ENCODE peak calls at places on chromosomes 11 and 22, in seven cellular contexts. G is K562, Q is GM12891, K is SK-N-SH, H is esophagus muscularis mucosa, V is endothelial cell of umbilical vein, T is H1. O is an unnamed sample.
A peak's percentile ranks its signal among the peaks of the same experiment; 100 is the strongest.

GRCh38 chr11:27933992-27934829 is 173.7 kb downstream of the KIF18A start:
- DNase-seq in G (no peak), Q (no peak), K (no peak), H (no peak), V (peak; percentile 48), T (no peak), O (no peak)

GRCh38 chr11:63841554-63841953 is 2.6 kb downstream of the MARK2 start:
- DNase-seq in G (no peak), Q (no peak), K (no peak), H (no peak), V (peak; percentile 29), T (peak; percentile 61), O (no peak)

GRCh38 chr11:68825603-68826002 is 16.1 kb downstream of the CPT1A start:
- DNase-seq in G (peak; percentile 47), Q (no peak), K (no peak), H (no peak), V (peak; percentile 78), T (peak; percentile 54), O (no peak)

GRCh38 chr11:100930185-100930778 is 199.3 kb downstream of the PGR start:
- DNase-seq in G (peak; percentile 68), Q (no peak), K (peak; percentile 6), H (no peak), V (peak; percentile 64), T (no peak), O (no peak)

GRCh38 chr22:47287516-47287915 is 525.1 kb downstream of the TBC1D22A start:
- DNase-seq in G (no peak), Q (no peak), K (no peak), H (no peak), V (no peak), T (no peak), O (peak; percentile 41)

GRCh38 chr11:36062796-36063380 is 119.0 kb downstream of the LDLRAD3 start:
- DNase-seq in G (no peak), Q (no peak), K (no peak), H (no peak), V (peak; percentile 43), T (no peak), O (no peak)

GRCh38 chr11:110529043-110529442 is 99.3 kb downstream of the FDX1 start:
- DNase-seq in G (peak; percentile 45), Q (no peak), K (no peak), H (no peak), V (no peak), T (no peak), O (no peak)

GRCh38 chr11:59767212-59767611 is 12.0 kb downstream of the STX3 start:
- DNase-seq in G (peak; percentile 56), Q (no peak), K (no peak), H (no peak), V (no peak), T (no peak), O (no peak)

GRCh38 chr11:102143867-102144266 is 33.6 kb downstream of the YAP1 start:
- DNase-seq in G (no peak), Q (no peak), K (no peak), H (no peak), V (no peak), T (no peak), O (no peak)

GRCh38 chr11:102147031-102147430 is 36.8 kb downstream of the YAP1 start:
- DNase-seq in G (no peak), Q (no peak), K (no peak), H (no peak), V (no peak), T (no peak), O (no peak)

GRCh38 chr11:102142333-102142732 is 32.1 kb downstream of the YAP1 start:
- DNase-seq in G (no peak), Q (no peak), K (no peak), H (no peak), V (no peak), T (no peak), O (no peak)

GRCh38 chr11:102147632-102148031 is 37.4 kb downstream of the YAP1 start:
- DNase-seq in G (no peak), Q (no peak), K (no peak), H (no peak), V (no peak), T (no peak), O (no peak)

GRCh38 chr11:102144357-102145342 is 34.4 kb downstream of the YAP1 start:
- DNase-seq in G (no peak), Q (no peak), K (no peak), H (no peak), V (peak; percentile 49), T (no peak), O (no peak)
- TF ChIP-seq POLR2AphosphoS5 in G (no peak), Q (no peak), K (no peak), H (no peak), V (no peak), T (no peak), O (no peak)

GRCh38 chr22:31491218-31491962 is 1.7 kb upstream of the EIF4ENIF1 start:
- DNase-seq in G (no peak), Q (no peak), K (no peak), H (no peak), V (no peak), T (no peak), O (no peak)

GRCh38 chr22:31490496-31490925 is 869 bp upstream of the EIF4ENIF1 start:
- DNase-seq in G (peak; percentile 80), Q (peak; percentile 62), K (peak; percentile 58), H (peak; percentile 92), V (peak; percentile 81), T (peak; percentile 50), O (no peak)

GRCh38 chr22:31488346-31488883 is 1.2 kb downstream of the EIF4ENIF1 start:
- DNase-seq in G (no peak), Q (no peak), K (no peak), H (no peak), V (no peak), T (no peak), O (no peak)

GRCh38 chr22:31488988-31489617 is 539 bp downstream of the EIF4ENIF1 start:
- DNase-seq in G (peak; percentile 30), Q (peak; percentile 41), K (peak; percentile 84), H (no peak), V (peak; percentile 52), T (peak; percentile 73), O (no peak)

DNA sequence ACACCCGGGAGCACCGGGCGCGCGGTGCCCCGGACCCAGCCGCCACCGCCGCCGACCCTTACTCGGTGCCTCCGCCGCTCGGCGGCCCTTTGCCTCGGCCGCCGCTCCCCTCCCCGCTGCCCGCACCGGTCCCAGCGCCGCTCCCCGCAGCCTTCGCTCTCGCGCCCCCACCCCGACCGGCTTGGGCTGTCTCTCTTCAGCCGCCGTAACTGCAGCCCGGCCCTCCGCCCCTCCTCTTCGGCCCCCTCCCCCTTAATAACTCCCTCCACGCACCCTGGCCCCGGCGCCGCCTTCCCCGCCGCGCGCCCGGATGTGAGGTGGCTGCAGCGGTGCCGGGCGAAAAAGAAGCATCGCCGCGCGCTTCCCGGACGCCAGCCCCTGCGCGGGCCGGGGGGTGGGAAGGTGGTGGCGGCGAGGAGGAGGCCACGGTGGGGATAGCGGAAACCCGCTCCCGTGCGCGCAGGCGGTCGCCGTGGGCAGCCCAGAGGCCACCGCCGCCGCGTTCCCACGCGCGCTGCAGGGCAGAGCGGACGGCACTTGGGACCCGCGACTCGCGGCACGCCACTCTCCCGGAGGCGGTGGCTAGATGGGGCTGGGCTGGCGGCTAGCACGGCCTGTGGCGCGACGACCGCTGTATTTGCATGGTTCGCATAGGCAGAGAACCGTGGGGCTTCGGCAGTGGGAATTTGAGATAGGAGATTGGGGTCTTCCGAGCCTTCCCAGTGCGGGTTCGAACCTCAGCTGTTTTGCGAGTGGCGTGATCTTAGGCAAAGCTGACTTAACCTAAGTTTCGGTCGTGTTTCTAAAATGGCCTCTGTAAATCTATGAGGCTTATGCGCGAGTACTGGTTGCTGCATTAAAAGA is at the start of gene EIF4ENIF1:
- DNase-seq in G (peak; percentile 86), Q (peak; percentile 88), K (peak; percentile 99), H (peak; percentile 94), V (peak; percentile 86), T (peak; percentile 83), O (peak; percentile 90)
- TF ChIP-seq POLR2AphosphoS5 in G (peak; percentile 43), Q (no peak), K (peak; percentile 11), H (peak; percentile 74), V (peak; percentile 56), T (no peak), O (no peak)

DNA sequence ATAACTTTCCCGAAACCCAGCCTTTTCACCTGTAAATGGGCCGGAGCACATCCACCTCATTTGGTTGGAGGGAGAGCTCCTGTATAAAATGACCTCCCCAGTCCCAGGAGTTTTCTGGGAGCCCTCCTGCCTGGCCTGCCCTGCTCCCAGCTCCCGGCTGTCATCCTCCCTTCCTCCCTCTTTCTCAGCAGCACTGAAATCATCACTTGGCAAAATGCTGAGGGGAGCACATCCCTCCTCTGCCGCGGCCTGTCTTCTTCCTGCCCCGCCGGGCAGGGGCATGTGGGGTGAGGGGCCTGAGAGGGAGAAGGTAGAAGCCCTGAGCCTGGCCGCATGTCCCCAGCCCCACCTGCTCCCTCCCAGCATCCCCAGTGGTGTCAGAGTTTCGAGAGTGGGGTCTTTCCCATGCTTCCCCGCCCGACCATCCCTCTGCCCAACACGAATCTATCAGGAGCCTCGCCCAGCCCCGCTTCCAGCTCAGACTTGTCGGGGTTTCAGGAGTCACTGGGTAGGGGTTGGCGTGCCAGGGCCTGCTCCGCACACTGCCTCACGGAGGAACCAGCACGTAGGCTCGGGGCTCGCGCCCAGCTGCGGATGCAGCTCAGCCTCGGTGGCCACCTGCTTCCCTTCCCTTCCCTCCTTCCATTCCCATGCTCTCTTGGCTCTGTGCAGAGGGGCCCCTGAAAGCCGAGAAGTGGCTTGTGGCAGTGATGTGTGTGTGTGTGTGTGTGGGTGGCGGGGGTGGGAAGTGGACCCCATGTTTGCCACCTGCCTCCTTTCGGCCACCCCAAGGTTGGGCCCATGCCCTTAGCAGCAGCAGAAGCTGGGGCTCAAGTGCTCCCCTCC is 37.1 kb downstream of the NECTIN1 start:
- DNase-seq in G (no peak), Q (no peak), K (no peak), H (no peak), V (no peak), T (no peak), O (no peak)
- TF ChIP-seq POLR2AphosphoS5 in G (no peak), Q (no peak), K (no peak), H (no peak), V (no peak), T (no peak), O (peak; percentile 10)

GRCh38 chr22:45535400-45535799 is 32.7 kb downstream of the FBLN1 start:
- DNase-seq in G (no peak), Q (no peak), K (no peak), H (no peak), V (no peak), T (no peak), O (no peak)

GRCh38 chr22:45531944-45532631 is 29.4 kb downstream of the FBLN1 start:
- DNase-seq in G (no peak), Q (no peak), K (peak; percentile 71), H (no peak), V (no peak), T (no peak), O (no peak)

GRCh38 chr22:45531441-45531840 is 28.8 kb downstream of the FBLN1 start:
- DNase-seq in G (no peak), Q (no peak), K (no peak), H (no peak), V (no peak), T (no peak), O (no peak)

GRCh38 chr22:45533731-45534130 is 31.0 kb downstream of the FBLN1 start:
- DNase-seq in G (no peak), Q (no peak), K (no peak), H (no peak), V (no peak), T (no peak), O (no peak)

DNA sequence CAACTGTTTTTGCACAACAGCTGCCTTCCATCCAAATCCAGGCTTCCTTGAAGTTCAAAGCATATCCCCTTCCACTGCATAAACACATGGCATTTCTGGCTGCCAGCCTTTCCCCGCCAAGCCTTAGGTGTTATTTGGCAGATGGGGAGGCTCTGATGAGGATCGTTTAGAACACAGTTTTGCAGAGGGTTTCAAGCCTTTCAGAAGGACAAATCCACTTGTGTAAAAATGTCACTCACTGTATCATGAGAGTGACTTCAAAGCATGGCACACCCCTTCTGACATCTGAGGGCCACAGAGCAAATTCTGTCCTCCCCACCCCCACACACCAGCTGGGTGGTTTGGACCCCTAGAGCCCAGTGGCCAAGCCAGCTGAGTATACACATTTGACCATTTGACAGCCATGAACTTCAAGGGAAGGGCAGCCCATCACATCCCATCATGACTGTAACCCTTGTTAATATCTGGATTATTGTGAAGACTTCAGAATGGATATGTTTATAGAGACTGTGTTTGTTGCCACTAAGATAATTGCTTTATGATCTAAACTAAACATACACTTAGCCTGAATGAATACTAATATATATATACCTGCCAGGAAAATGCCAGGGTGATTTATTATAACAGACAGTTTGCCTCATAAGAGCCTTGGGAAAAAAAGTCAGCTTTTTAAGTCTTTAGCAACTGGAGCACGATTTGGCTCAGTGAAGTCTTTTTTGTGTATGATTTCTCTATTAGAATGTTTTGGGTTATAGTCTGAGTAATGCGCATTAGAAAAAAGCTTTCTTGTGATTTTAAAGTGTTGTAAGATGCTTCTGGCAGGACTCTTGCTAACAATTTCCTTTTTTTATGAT is 31.9 kb downstream of the FBLN1 start:
- DNase-seq in G (no peak), Q (no peak), K (no peak), H (no peak), V (no peak), T (no peak), O (no peak)
- TF ChIP-seq POLR2AphosphoS5 in G (no peak), Q (no peak), K (no peak), H (peak; percentile 11), V (no peak), T (no peak), O (no peak)